ENCODE peak calls at places on chromosome X, in nine cellular contexts. E is K562, H is stomach, G is HCT116, P is SK-N-SH, K is GM23338, I is esophagus muscularis mucosa, O is H1, S is HL-60. Q is an unnamed sample.

GRCh38 chrX:18354369-18355329 is at the start of gene SCML2:
- DNase-seq in E (peak), H (peak), G (no peak), P (peak), K (peak), I (no peak), O (peak), S (peak), Q (peak)

GRCh38 chrX:71111851-71112468 is 583 bp upstream of the IL2RG start:
- DNase-seq in E (no peak), H (no peak), G (no peak), P (no peak), K (no peak), I (no peak), O (no peak), S (peak), Q (no peak)

GRCh38 chrX:15903186-15903681 is 48.6 kb upstream of the AP1S2 start:
- DNase-seq in E (no peak), H (no peak), G (no peak), P (no peak), K (no peak), I (no peak), O (no peak), S (peak), Q (no peak)

GRCh38 chrX:16643160-16643559 is 6.8 kb upstream of the S100G start:
- DNase-seq in E (no peak), H (no peak), G (no peak), P (no peak), K (peak), I (no peak), O (no peak), S (no peak), Q (no peak)

GRCh38 chrX:102154218-102154860 is 1.4 kb downstream of the BEX5 start:
- DNase-seq in E (no peak), H (no peak), G (no peak), P (peak), K (peak), I (no peak), O (peak), S (no peak), Q (peak)

GRCh38 chrX:21408776-21409175 is 34.6 kb downstream of the CNKSR2 start:
- DNase-seq in E (no peak), H (no peak), G (no peak), P (no peak), K (no peak), I (no peak), O (no peak), S (no peak), Q (no peak)

GRCh38 chrX:39000802-39001201 is 199.5 kb downstream of the MID1IP1 start:
- DNase-seq in E (no peak), H (no peak), G (no peak), P (peak), K (no peak), I (no peak), O (no peak), S (no peak), Q (no peak)

GRCh38 chrX:150873616-150874015 is 24.9 kb downstream of the CD99L2 start:
- DNase-seq in E (no peak), H (peak), G (peak), P (no peak), K (no peak), I (no peak), O (no peak), S (no peak), Q (peak)

GRCh38 chrX:136892412-136892811 is 11.9 kb upstream of the RBMX start:
- DNase-seq in E (peak), H (no peak), G (no peak), P (no peak), K (no peak), I (no peak), O (no peak), S (no peak), Q (no peak)

DNA sequence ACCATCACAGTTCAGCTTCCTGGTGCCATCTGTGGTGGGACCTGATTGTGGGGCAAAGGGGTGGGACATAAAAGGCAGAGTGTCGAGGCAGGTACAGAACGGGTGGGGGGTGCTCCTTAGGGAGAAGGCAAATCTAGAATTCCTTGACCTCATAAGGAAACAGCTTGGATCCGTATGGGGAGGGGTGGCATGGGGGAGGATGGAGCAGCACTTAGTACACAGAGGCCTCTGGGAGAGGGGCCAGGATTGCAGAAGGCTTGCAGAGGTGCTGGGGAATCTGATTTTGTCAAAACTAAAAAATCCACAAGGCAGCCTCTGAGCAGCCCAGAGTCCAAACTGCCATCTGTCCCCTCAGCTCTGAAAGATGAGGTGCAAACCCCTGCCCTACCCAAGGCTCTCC is 2.3 kb upstream of the EMD start:
- DNase-seq in E (no peak), H (no peak), G (no peak), P (no peak), K (no peak), I (no peak), O (no peak), S (no peak), Q (no peak)
- TF ChIP-seq POLR2AphosphoS5 in E (no peak), H (no peak), G (no peak), P (no peak), K (no peak), I (no peak), O (no peak), S (no peak), Q (no peak)

GRCh38 chrX:79195027-79195426 is 50.5 kb downstream of the GPR174 start:
- DNase-seq in E (no peak), H (no peak), G (no peak), P (no peak), K (no peak), I (no peak), O (no peak), S (no peak), Q (no peak)
- TF ChIP-seq CTCF in E (no peak), H (no peak), G (no peak), P (no peak), K (no peak), I (no peak), O (no peak), S (no peak), Q (no peak)

GRCh38 chrX:1422135-1422465 is 30.2 kb upstream of the SLC25A6 start:
- DNase-seq in E (no peak), H (no peak), G (no peak), P (no peak), K (no peak), I (no peak), O (no peak), S (no peak), Q (no peak)
- TF ChIP-seq POLR2AphosphoS5 in E (no peak), H (no peak), G (no peak), P (no peak), K (no peak), I (no peak), O (no peak), S (no peak), Q (no peak)

GRCh38 chrX:68808686-68809357 is 20.0 kb upstream of the EFNB1 start:
- DNase-seq in E (peak), H (no peak), G (peak), P (peak), K (peak), I (no peak), O (no peak), S (no peak), Q (no peak)

GRCh38 chrX:68807818-68808217 is 21.0 kb upstream of the EFNB1 start:
- DNase-seq in E (peak), H (no peak), G (peak), P (no peak), K (peak), I (no peak), O (no peak), S (no peak), Q (no peak)
- TF ChIP-seq CTCF in E (peak), H (no peak), G (peak), P (peak), K (peak), I (peak), O (peak), S (no peak), Q (no peak)

Q was measured in prostate gland.